ENCODE peak calls at places on chromosomes 5 and 9, in four cellular contexts. U, F, K and G are unnamed samples.

GRCh38 chr5:109529987-109530386 is 120.2 kb upstream of the PJA2 start:
- DNase-seq in U (no peak), F (no peak), K (no peak), G (no peak)

GRCh38 chr5:133994990-133995333 is 9.8 kb downstream of the VDAC1 start:
- DNase-seq in U (no peak), F (no peak), K (no peak), G (no peak)

GRCh38 chr9:526904-527591 is 312.4 kb downstream of the DOCK8 start:
- DNase-seq in U (no peak), F (no peak), K (no peak), G (no peak)

GRCh38 chr5:79269733-79270166 is 33.8 kb downstream of the JMY start:
- DNase-seq in U (no peak), F (no peak), K (no peak), G (no peak)

GRCh38 chr5:78300464-78301045 is 6.1 kb upstream of the AP3B1 start:
- DNase-seq in U (no peak), F (no peak), K (peak), G (no peak)

GRCh38 chr5:144248015-144248414 is 77.3 kb downstream of the KCTD16 start:
- DNase-seq in U (no peak), F (no peak), K (no peak), G (no peak)

GRCh38 chr5:153572393-153572930 is 82.0 kb downstream of the GRIA1 start:
- DNase-seq in U (no peak), F (no peak), K (no peak), G (no peak)

GRCh38 chr9:16364347-16364746 is 506.1 kb downstream of the BNC2 start:
- DNase-seq in U (no peak), F (peak), K (no peak), G (no peak)

GRCh38 chr9:74742792-74743389 is 144.8 kb downstream of the TRPM6 start:
- DNase-seq in U (peak), F (no peak), K (peak), G (no peak)

GRCh38 chr9:136901516-136902258 is 15.4 kb downstream of the TRAF2 start:
- DNase-seq in U (no peak), F (no peak), K (no peak), G (no peak)

GRCh38 chr5:14655146-14655741 is 9.3 kb upstream of the OTULIN start:
- DNase-seq in U (no peak), F (no peak), K (no peak), G (no peak)

GRCh38 chr9:124814178-124814535 is 37.2 kb downstream of the OLFML2A start:
- DNase-seq in U (no peak), F (no peak), K (no peak), G (no peak)

GRCh38 chr5:10319202-10319851 is 11.6 kb upstream of the CMBL start:
- DNase-seq in U (no peak), F (no peak), K (no peak), G (no peak)

GRCh38 chr5:103668281-103668680 is 105.7 kb upstream of the NUDT12 start:
- DNase-seq in U (no peak), F (no peak), K (no peak), G (no peak)

GRCh38 chr5:112848116-112848811 is 12.8 kb upstream of the SRP19 start:
- DNase-seq in U (peak), F (no peak), K (peak), G (peak)

GRCh38 chr9:136946893-136947891 is 2.1 kb downstream of the C8G start:
- DNase-seq in U (no peak), F (peak), K (no peak), G (no peak)

GRCh38 chr9:137243626-137244485 is 2.8 kb downstream of the TUBB4B start:
- DNase-seq in U (no peak), F (no peak), K (peak), G (no peak)

GRCh38 chr5:65612298-65612907 is 11.7 kb downstream of the TRIM23 start:
- DNase-seq in U (no peak), F (no peak), K (no peak), G (no peak)

GRCh38 chr5:172093965-172094364 is 87.5 kb upstream of the FBXW11 start:
- DNase-seq in U (no peak), F (peak), K (no peak), G (no peak)

GRCh38 chr9:95815153-95815552 is 60.3 kb upstream of the ERCC6L2 start:
- DNase-seq in U (peak), F (no peak), K (no peak), G (no peak)

GRCh38 chr5:177429248-177430045 is 3.0 kb downstream of the GRK6 start:
- DNase-seq in U (no peak), F (peak), K (peak), G (no peak)

GRCh38 chr5:78533356-78533755 is 115.2 kb downstream of the LHFPL2 start:
- DNase-seq in U (no peak), F (no peak), K (peak), G (no peak)

GRCh38 chr5:64292611-64293215 is 127.1 kb downstream of the RNF180 start:
- DNase-seq in U (no peak), F (no peak), K (no peak), G (no peak)

GRCh38 chr5:30279237-30279636 is 914.2 kb upstream of the CDH6 start:
- DNase-seq in U (no peak), F (no peak), K (no peak), G (no peak)

GRCh38 chr9:105187781-105188180 is 56.7 kb upstream of the SLC44A1 start:
- DNase-seq in U (no peak), F (no peak), K (peak), G (peak)

GRCh38 chr5:16192311-16192710 is 12.7 kb upstream of the MARCHF11 start:
- DNase-seq in U (no peak), F (no peak), K (no peak), G (no peak)

GRCh38 chr9:20580673-20581072 is 41.6 kb downstream of the MLLT3 start:
- DNase-seq in U (no peak), F (no peak), K (no peak), G (no peak)

GRCh38 chr9:112112519-112112918 is 62.6 kb downstream of the SUSD1 start:
- DNase-seq in U (peak), F (no peak), K (peak), G (peak)

GRCh38 chr5:82277987-82278710 is at the start of gene RPS23:
- DNase-seq in U (peak), F (peak), K (peak), G (peak)

GRCh38 chr9:7147136-7148090 is 389.6 kb downstream of the KDM4C start:
- DNase-seq in U (no peak), F (peak), K (no peak), G (no peak)

GRCh38 chr9:70510157-70510770 is 95.8 kb upstream of the KLF9 start:
- DNase-seq in U (no peak), F (peak), K (peak), G (no peak)

GRCh38 chr5:83474986-83475385 is 3.4 kb downstream of the VCAN start:
- DNase-seq in U (no peak), F (no peak), K (no peak), G (no peak)

GRCh38 chr5:177005619-177006264 is 837 bp downstream of the UIMC1 start:
- DNase-seq in U (no peak), F (peak), K (peak), G (no peak)

GRCh38 chr9:82020341-82020740 is 31.8 kb downstream of the SPATA31D1 start:
- DNase-seq in U (no peak), F (no peak), K (no peak), G (no peak)

GRCh38 chr5:29016067-29016466 is 1977.7 kb upstream of the CDH9 start:
- DNase-seq in U (no peak), F (no peak), K (no peak), G (no peak)
- TF ChIP-seq CTCF in U (no peak), F (no peak), K (no peak), G (no peak)

GRCh38 chr9:128819716-128820664 is 1.7 kb downstream of the ENDOG start:
- DNase-seq in U (no peak), F (peak), K (no peak), G (no peak)
- H3K4me3 ChIP-seq in U (peak), F (peak), K (peak), G (peak)

GRCh38 chr9:134717793-134718645 is 76.4 kb downstream of the COL5A1 start:
- DNase-seq in U (no peak), F (no peak), K (no peak), G (no peak)

GRCh38 chr9:134712922-134713321 is 71.3 kb downstream of the COL5A1 start:
- DNase-seq in U (no peak), F (no peak), K (no peak), G (no peak)

GRCh38 chr9:134717056-134717455 is 75.5 kb downstream of the COL5A1 start:
- DNase-seq in U (no peak), F (no peak), K (no peak), G (no peak)

GRCh38 chr9:134719331-134719730 is 77.7 kb downstream of the COL5A1 start:
- DNase-seq in U (no peak), F (no peak), K (no peak), G (no peak)

GRCh38 chr9:134716067-134716466 is 74.5 kb downstream of the COL5A1 start:
- DNase-seq in U (no peak), F (no peak), K (no peak), G (no peak)
- TF ChIP-seq CTCF in U (no peak), F (no peak), K (no peak), G (no peak)

GRCh38 chr5:180069589-180070247 is 1.8 kb downstream of the RNF130 start:
- DNase-seq in U (no peak), F (no peak), K (peak), G (no peak)
- H3K4me3 ChIP-seq in U (peak), F (peak), K (peak), G (peak)

GRCh38 chr5:41346609-41347008 is 133.3 kb upstream of the C6 start:
- DNase-seq in U (no peak), F (no peak), K (peak), G (no peak)

GRCh38 chr5:41349846-41350245 is 136.5 kb upstream of the C6 start:
- DNase-seq in U (no peak), F (no peak), K (no peak), G (no peak)

GRCh38 chr5:41345295-41345694 is 132.0 kb upstream of the C6 start:
- DNase-seq in U (no peak), F (no peak), K (no peak), G (no peak)

GRCh38 chr5:41347569-41347968 is 134.2 kb upstream of the C6 start:
- DNase-seq in U (no peak), F (no peak), K (no peak), G (no peak)
- TF ChIP-seq CTCF in U (no peak), F (no peak), K (no peak), G (no peak)

DNA sequence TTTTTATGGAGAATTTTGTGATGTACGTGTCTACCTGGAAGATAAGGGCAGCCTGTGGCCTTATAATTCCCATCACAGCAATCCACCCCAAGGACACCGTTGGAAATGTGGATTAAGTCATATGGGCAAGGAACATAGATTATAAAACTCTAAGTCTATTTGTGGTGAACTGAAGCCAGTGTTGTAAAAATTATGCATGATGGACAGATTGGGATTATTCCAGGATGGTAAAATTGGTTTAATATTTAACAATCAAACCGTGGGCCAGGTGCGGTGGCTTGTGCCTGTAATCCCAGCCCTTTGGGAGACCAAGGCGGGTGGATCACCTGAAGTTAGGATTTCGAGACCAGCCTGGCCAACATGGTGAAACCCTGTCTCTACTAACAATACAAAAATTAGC is 12.9 kb upstream of the SLC6A19 start:
- DNase-seq in U (no peak), F (no peak), K (no peak), G (no peak)
- H3K4me3 ChIP-seq in U (no peak), F (no peak), K (no peak), G (no peak)